ENCODE peak calls at places on chromosomes 6 and 20, in eight cellular contexts. S is AG10803, I is transverse colon, R is ovary, L is breast epithelium, Z is cardiac fibroblast, E is AG04450, U is foreskin fibroblast. T is an unnamed sample.

GRCh38 chr6:136226674-136227377 is 23.3 kb downstream of the MTFR2 start:
- DNase-seq in U (no peak), Z (no peak), R (no peak), S (peak; percentile 1), L (no peak), I (no peak), E (no peak), T (no peak)

GRCh38 chr20:4038047-4038459 is 22.7 kb upstream of the RNF24 start:
- DNase-seq in Z (peak; percentile 65), I (peak; percentile 67), S (peak; percentile 87), E (no peak), L (peak; percentile 84), U (peak; percentile 71), R (no peak), T (no peak)

GRCh38 chr6:116633685-116634084 is 17.4 kb downstream of the RSPH4A start:
- DNase-seq in E (no peak), R (no peak), L (no peak), I (no peak), U (no peak), S (no peak), Z (peak; percentile 9), T (no peak)

GRCh38 chr20:37295001-37295400 is 5.5 kb downstream of the MANBAL start:
- DNase-seq in I (no peak), U (peak; percentile 96), E (peak; percentile 87), Z (peak; percentile 99), R (no peak), S (peak; percentile 97), L (no peak), T (peak; percentile 95)

GRCh38 chr6:21208796-21209186 is 384.8 kb upstream of the SOX4 start:
- DNase-seq in L (no peak), E (no peak), R (no peak), I (no peak), U (no peak), Z (no peak), S (no peak), T (no peak)

GRCh38 chr6:48213076-48213788 is 102.2 kb upstream of the PTCHD4 start:
- DNase-seq in E (no peak), R (no peak), U (no peak), S (no peak), Z (no peak), I (no peak), L (no peak), T (no peak)

GRCh38 chr6:31763617-31763940 is 1.1 kb downstream of the SAPCD1 start:
- DNase-seq in Z (peak; percentile 44), L (no peak), S (peak; percentile 83), U (peak; percentile 65), I (no peak), R (no peak), E (no peak), T (no peak)

GRCh38 chr6:165987483-165988305 is 180.0 kb downstream of the TBXT start:
- DNase-seq in R (peak; percentile 96), I (peak; percentile 71), L (no peak), U (no peak), Z (peak; percentile 85), E (peak; percentile 85), S (peak; percentile 69), T (no peak)

GRCh38 chr20:23626040-23626620 is 11.6 kb downstream of the CST3 start:
- DNase-seq in Z (peak; percentile 38), U (no peak), E (no peak), L (no peak), I (peak; percentile 58), S (peak; percentile 34), R (no peak), T (no peak)

GRCh38 chr20:24403410-24403809 is 66.0 kb upstream of the SYNDIG1 start:
- DNase-seq in L (no peak), U (peak; percentile 12), I (no peak), R (no peak), E (no peak), Z (peak; percentile 18), S (no peak), T (no peak)

GRCh38 chr6:112480551-112480950 is 133.4 kb downstream of the RFPL4B start:
- DNase-seq in U (peak; percentile 47), L (no peak), E (no peak), S (peak; percentile 49), R (no peak), Z (peak; percentile 72), I (no peak), T (no peak)

GRCh38 chr20:32650545-32650944 is 23.2 kb downstream of the C20orf203 start:
- DNase-seq in S (no peak), E (no peak), I (no peak), Z (no peak), R (no peak), L (no peak), U (no peak), T (no peak)

GRCh38 chr6:27651371-27651732 is 178.4 kb upstream of the ZNF184 start:
- DNase-seq in L (no peak), E (no peak), I (no peak), U (no peak), R (no peak), S (no peak), Z (peak; percentile 24), T (no peak)

GRCh38 chr6:132530293-132530974 is 7.6 kb upstream of the TAAR9 start:
- DNase-seq in E (peak; percentile 29), U (peak; percentile 28), Z (peak; percentile 77), S (peak; percentile 58), L (no peak), R (peak; percentile 64), I (peak; percentile 63), T (peak; percentile 8)

GRCh38 chr6:99241905-99242534 is 107.5 kb downstream of the FAXC start:
- DNase-seq in I (no peak), E (peak; percentile 1), S (peak; percentile 24), Z (peak; percentile 44), U (peak; percentile 12), L (no peak), R (no peak), T (no peak)
- TF ChIP-seq CTCF in I (peak; percentile 8), E (peak; percentile 46), S (peak; percentile 46), Z (peak; percentile 31), U (peak; percentile 19), L (no peak), R (no peak), T (peak; percentile 40)

GRCh38 chr6:35663001-35663400 is 25.7 kb downstream of the FKBP5 start:
- DNase-seq in Z (no peak), L (no peak), E (no peak), U (no peak), S (no peak), I (no peak), R (no peak), T (no peak)
- H3K4me3 ChIP-seq in Z (no peak overlapping the region), L (no peak overlapping the region), E (no peak overlapping the region), U (no peak overlapping the region), S (no peak overlapping the region), I (no peak overlapping the region), R (no peak overlapping the region), T (no peak overlapping the region)

GRCh38 chr6:85678000-85678601 is 35.4 kb upstream of the SYNCRIP start:
- DNase-seq in Z (no peak), U (no peak), S (no peak), L (no peak), E (no peak), I (no peak), R (no peak), T (no peak)

GRCh38 chr6:85675030-85675819 is 32.5 kb upstream of the SYNCRIP start:
- DNase-seq in Z (peak; percentile 82), S (peak; percentile 38), U (peak; percentile 50), R (no peak), I (peak; percentile 23), E (no peak), L (no peak), T (no peak)

GRCh38 chr6:85678602-85679444 is 36.1 kb upstream of the SYNCRIP start:
- DNase-seq in I (peak; percentile 98), S (peak; percentile 99), R (peak; percentile 98), Z (peak; percentile 99), E (peak; percentile 97), L (peak; percentile 99), U (peak; percentile 99), T (peak; percentile 96)

GRCh38 chr6:85676086-85676729 is 33.5 kb upstream of the SYNCRIP start:
- DNase-seq in S (peak; percentile 47), R (no peak), I (no peak), L (no peak), Z (peak; percentile 42), E (no peak), U (no peak), T (no peak)

GRCh38 chr6:85677243-85677956 is 34.7 kb upstream of the SYNCRIP start:
- DNase-seq in L (no peak), R (no peak), I (no peak), Z (peak; percentile 51), U (no peak), S (peak; percentile 34), E (no peak), T (no peak)
- TF ChIP-seq CTCF in L (no peak), R (no peak), I (peak; percentile 6), Z (no peak), U (no peak), S (peak; percentile 45), E (peak; percentile 22), T (no peak)

DNA sequence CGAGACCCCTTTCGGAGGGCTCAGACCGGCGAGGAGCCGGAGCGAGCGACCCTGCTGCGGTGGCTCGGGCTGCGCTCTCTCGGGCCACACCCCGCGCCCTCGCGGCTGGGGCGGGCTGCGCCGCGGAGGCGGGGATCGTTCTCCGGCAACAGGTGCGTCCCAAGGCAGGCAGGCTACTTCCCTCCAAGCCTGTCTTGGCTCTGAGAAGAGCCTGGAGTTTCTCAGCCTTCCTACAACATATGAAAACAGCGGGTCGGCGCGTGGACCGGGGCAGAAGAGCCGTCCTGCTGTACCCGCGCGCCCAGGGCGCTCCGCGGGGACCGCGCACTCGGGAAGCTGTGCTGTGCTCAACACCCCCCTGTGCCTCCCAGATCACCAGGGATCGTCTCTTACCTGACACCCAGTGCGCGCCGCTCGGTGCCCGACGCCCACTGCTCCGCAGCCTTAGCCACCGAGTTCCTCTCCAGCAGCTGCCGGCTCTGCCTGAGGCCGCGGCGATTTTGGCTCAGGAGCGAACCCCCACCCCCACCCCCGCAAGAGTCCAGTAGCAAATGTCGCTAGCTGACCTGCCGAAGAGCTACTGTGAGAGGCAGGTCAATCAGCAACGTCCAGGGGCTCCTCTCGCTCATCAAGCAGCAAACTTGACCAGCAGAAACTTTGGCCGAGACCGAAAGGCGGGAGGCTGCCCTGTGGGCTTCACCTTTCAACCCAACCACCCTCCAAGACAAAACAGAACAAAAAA is 3.7 kb upstream of the OLIG3 start:
- DNase-seq in U (no peak), S (no peak), Z (no peak), I (no peak), L (no peak), E (no peak), R (no peak), T (no peak)
- H3K4me3 ChIP-seq in U (no peak overlapping the region), S (no peak overlapping the region), Z (no peak overlapping the region), I (peak overlapping the region; percentile 38), L (peak overlapping the region; percentile 29), E (no peak overlapping the region), R (no peak overlapping the region), T (no peak overlapping the region)

DNA sequence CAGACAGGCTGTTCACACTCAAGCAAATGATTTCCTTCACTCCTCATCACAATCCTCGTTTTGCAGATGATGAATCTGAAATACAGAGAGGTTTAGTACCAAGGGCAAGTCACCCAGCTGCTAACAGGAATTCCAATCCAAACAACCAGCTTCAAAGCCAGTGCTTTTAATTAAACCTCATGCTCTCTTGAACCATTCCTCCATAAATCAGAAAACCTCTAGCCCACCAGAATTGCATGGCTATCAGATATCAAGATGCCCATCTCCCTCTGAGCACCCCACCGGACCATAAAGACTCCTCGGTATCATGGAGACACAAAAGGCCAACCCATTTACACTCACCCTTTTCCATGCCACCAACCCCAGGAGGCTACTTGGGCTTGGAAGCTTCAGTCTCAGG is 46.0 kb downstream of the TFAP2A start:
- DNase-seq in U (no peak), E (no peak), I (no peak), L (no peak), R (no peak), S (no peak), Z (no peak), T (no peak)
- TF ChIP-seq CTCF in U (no peak), E (no peak), I (no peak), L (no peak), R (no peak), S (no peak), Z (no peak), T (no peak)